ENCODE peak calls at places on chromosomes 4 and X, in eight cellular contexts. One of them, this sample, is unnamed.
A peak's percentile ranks its signal among the peaks of the same experiment; 100 is the strongest.

GRCh38 chr4:183588169-183588675 is 70.8 kb downstream of the RWDD4 start:
- DNase-seq in OCI-LY7: no peak
- DNase-seq in cardiac muscle cell: peak; percentile 21
- DNase-seq in A549: no peak
- DNase-seq in fibroblast of mammary gland: peak; percentile 77
- DNase-seq in IMR-90: peak; percentile 51
- DNase-seq in astrocyte: peak; percentile 54
- DNase-seq in stomach: no peak
- DNase-seq in this sample: no peak

GRCh38 chr4:88759039-88759631 is 61.5 kb upstream of the NAP1L5 start:
- DNase-seq in OCI-LY7: no peak
- DNase-seq in cardiac muscle cell: peak; percentile 83
- DNase-seq in A549: no peak
- DNase-seq in fibroblast of mammary gland: peak; percentile 86
- DNase-seq in IMR-90: peak; percentile 64
- DNase-seq in astrocyte: peak; percentile 31
- DNase-seq in stomach: no peak
- DNase-seq in this sample: peak; percentile 78

GRCh38 chr4:57040510-57040909 is 61.8 kb downstream of the POLR2B start:
- DNase-seq in OCI-LY7: no peak
- DNase-seq in cardiac muscle cell: no peak
- DNase-seq in A549: no peak
- DNase-seq in fibroblast of mammary gland: no peak
- DNase-seq in IMR-90: no peak
- DNase-seq in astrocyte: no peak
- DNase-seq in stomach: no peak
- DNase-seq in this sample: no peak

GRCh38 chr4:169167958-169168357 is 102.8 kb downstream of the SH3RF1 start:
- DNase-seq in OCI-LY7: no peak
- DNase-seq in cardiac muscle cell: no peak
- DNase-seq in A549: no peak
- DNase-seq in fibroblast of mammary gland: no peak
- DNase-seq in IMR-90: no peak
- DNase-seq in astrocyte: no peak
- DNase-seq in stomach: no peak
- DNase-seq in this sample: no peak

GRCh38 chrX:15242899-15243555 is 26.9 kb downstream of the ASB9 start:
- DNase-seq in OCI-LY7: peak; percentile 20
- DNase-seq in cardiac muscle cell: peak; percentile 68
- DNase-seq in A549: peak; percentile 46
- DNase-seq in fibroblast of mammary gland: peak; percentile 57
- DNase-seq in IMR-90: peak; percentile 59
- DNase-seq in astrocyte: peak; percentile 22
- DNase-seq in stomach: no peak
- DNase-seq in this sample: peak; percentile 60

GRCh38 chr4:149344436-149344835 is 471.2 kb downstream of the IQCM start:
- DNase-seq in OCI-LY7: no peak
- DNase-seq in cardiac muscle cell: peak; percentile 67
- DNase-seq in A549: no peak
- DNase-seq in fibroblast of mammary gland: peak; percentile 93
- DNase-seq in IMR-90: peak; percentile 34
- DNase-seq in astrocyte: peak; percentile 77
- DNase-seq in stomach: no peak
- DNase-seq in this sample: peak; percentile 83

GRCh38 chr4:14906805-14907204 is 95.5 kb upstream of the CPEB2 start:
- DNase-seq in OCI-LY7: no peak
- DNase-seq in cardiac muscle cell: no peak
- DNase-seq in A549: no peak
- DNase-seq in fibroblast of mammary gland: peak; percentile 0
- DNase-seq in IMR-90: no peak
- DNase-seq in astrocyte: peak; percentile 4
- DNase-seq in stomach: no peak
- DNase-seq in this sample: no peak

GRCh38 chr4:19850909-19851308 is 400.8 kb upstream of the SLIT2 start:
- DNase-seq in OCI-LY7: no peak
- DNase-seq in cardiac muscle cell: peak; percentile 60
- DNase-seq in A549: no peak
- DNase-seq in fibroblast of mammary gland: peak; percentile 89
- DNase-seq in IMR-90: peak; percentile 93
- DNase-seq in astrocyte: peak; percentile 93
- DNase-seq in stomach: no peak
- DNase-seq in this sample: peak; percentile 97

GRCh38 chrX:115494133-115494532 is 66.8 kb upstream of the PLS3 start:
- DNase-seq in OCI-LY7: no peak
- DNase-seq in cardiac muscle cell: no peak
- DNase-seq in A549: no peak
- DNase-seq in fibroblast of mammary gland: no peak
- DNase-seq in IMR-90: peak; percentile 9
- DNase-seq in astrocyte: no peak
- DNase-seq in stomach: no peak
- DNase-seq in this sample: peak; percentile 19

GRCh38 chrX:110421499-110422455 is 63.1 kb downstream of the RTL9 start:
- DNase-seq in OCI-LY7: no peak
- DNase-seq in cardiac muscle cell: no peak
- DNase-seq in A549: no peak
- DNase-seq in fibroblast of mammary gland: no peak
- DNase-seq in IMR-90: no peak
- DNase-seq in astrocyte: no peak
- DNase-seq in stomach: peak; percentile 80
- DNase-seq in this sample: no peak

GRCh38 chr4:7395635-7396034 is 39.1 kb downstream of the PSAPL1 start:
- DNase-seq in OCI-LY7: no peak
- DNase-seq in cardiac muscle cell: no peak
- DNase-seq in A549: no peak
- DNase-seq in fibroblast of mammary gland: no peak
- DNase-seq in IMR-90: no peak
- DNase-seq in astrocyte: no peak
- DNase-seq in stomach: peak; percentile 5
- DNase-seq in this sample: no peak

GRCh38 chr4:7394184-7394575 is 40.5 kb downstream of the PSAPL1 start:
- DNase-seq in OCI-LY7: no peak
- DNase-seq in cardiac muscle cell: no peak
- DNase-seq in A549: no peak
- DNase-seq in fibroblast of mammary gland: no peak
- DNase-seq in IMR-90: no peak
- DNase-seq in astrocyte: no peak
- DNase-seq in stomach: no peak
- DNase-seq in this sample: no peak

GRCh38 chr4:7396186-7396585 is 38.5 kb downstream of the PSAPL1 start:
- DNase-seq in OCI-LY7: no peak
- DNase-seq in cardiac muscle cell: no peak
- DNase-seq in A549: no peak
- DNase-seq in fibroblast of mammary gland: no peak
- DNase-seq in IMR-90: no peak
- DNase-seq in astrocyte: no peak
- DNase-seq in stomach: no peak
- DNase-seq in this sample: no peak

GRCh38 chr4:7393491-7394183 is 41.1 kb downstream of the PSAPL1 start:
- DNase-seq in OCI-LY7: no peak
- DNase-seq in cardiac muscle cell: no peak
- DNase-seq in A549: no peak
- DNase-seq in fibroblast of mammary gland: no peak
- DNase-seq in IMR-90: no peak
- DNase-seq in astrocyte: no peak
- DNase-seq in stomach: no peak
- DNase-seq in this sample: no peak

DNA sequence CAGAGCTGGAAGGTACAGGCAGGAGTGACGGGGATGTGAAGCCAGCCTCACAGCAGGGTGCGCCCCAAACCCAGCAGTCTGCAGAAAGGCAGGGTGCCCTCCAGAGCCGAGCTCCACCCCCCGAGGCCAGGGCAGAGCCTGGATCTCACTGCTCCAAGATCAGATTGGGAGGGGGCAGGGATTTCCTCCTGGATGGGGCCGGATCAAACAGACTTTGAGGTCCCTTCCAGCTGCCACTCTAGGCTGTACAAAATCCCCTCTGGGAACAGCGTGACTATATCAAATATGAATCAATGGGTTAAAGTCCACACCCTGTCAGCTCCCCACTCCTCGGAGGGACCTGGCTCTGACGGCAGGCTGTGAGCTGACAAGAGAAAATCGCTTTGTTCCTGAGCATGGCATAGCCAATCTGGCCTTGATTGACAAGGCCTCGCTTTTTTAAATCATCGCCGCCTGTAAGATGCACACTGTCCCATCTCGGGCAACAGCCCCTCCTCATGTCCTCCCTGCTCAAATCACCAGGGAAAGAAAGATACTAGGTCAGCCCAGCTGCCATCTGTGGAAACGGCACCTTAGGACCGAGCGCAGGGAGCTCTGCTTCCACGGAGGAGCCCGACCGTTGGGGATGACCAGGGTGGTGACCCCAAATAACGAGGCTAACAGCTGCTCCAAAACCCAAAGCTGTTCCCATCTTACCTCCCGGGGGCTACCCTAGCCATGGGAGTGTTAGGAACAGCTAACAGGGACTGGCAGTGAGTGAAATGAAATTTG is 39.9 kb downstream of the PSAPL1 start:
- DNase-seq in OCI-LY7: no peak
- DNase-seq in cardiac muscle cell: no peak
- DNase-seq in A549: peak; percentile 33
- DNase-seq in fibroblast of mammary gland: no peak
- DNase-seq in IMR-90: no peak
- DNase-seq in astrocyte: no peak
- DNase-seq in stomach: peak; percentile 23
- DNase-seq in this sample: no peak
- TF ChIP-seq CTCF in OCI-LY7: no peak
- TF ChIP-seq CTCF in cardiac muscle cell: no peak
- TF ChIP-seq CTCF in A549: no peak
- TF ChIP-seq CTCF in fibroblast of mammary gland: no peak
- TF ChIP-seq CTCF in IMR-90: no peak
- TF ChIP-seq CTCF in astrocyte: no peak
- TF ChIP-seq CTCF in stomach: no peak
- TF ChIP-seq CTCF in this sample: no peak

GRCh38 chrX:45806410-45807121 is 605.9 kb upstream of the DIPK2B start:
- DNase-seq in OCI-LY7: no peak
- DNase-seq in cardiac muscle cell: peak; percentile 90
- DNase-seq in A549: no peak
- DNase-seq in fibroblast of mammary gland: peak; percentile 97
- DNase-seq in IMR-90: peak; percentile 92
- DNase-seq in astrocyte: peak; percentile 97
- DNase-seq in stomach: no peak
- DNase-seq in this sample: peak; percentile 81
- H3K4me3 ChIP-seq in OCI-LY7: no peak overlapping the region
- H3K4me3 ChIP-seq in cardiac muscle cell: no peak overlapping the region
- H3K4me3 ChIP-seq in A549: no peak overlapping the region
- H3K4me3 ChIP-seq in fibroblast of mammary gland: peak overlapping the region; percentile 21
- H3K4me3 ChIP-seq in IMR-90: peak overlapping the region; percentile 30
- H3K4me3 ChIP-seq in astrocyte: peak overlapping the region; percentile 57
- H3K4me3 ChIP-seq in stomach: peak overlapping the region; percentile 18
- H3K4me3 ChIP-seq in this sample: peak overlapping the region; percentile 31

DNA sequence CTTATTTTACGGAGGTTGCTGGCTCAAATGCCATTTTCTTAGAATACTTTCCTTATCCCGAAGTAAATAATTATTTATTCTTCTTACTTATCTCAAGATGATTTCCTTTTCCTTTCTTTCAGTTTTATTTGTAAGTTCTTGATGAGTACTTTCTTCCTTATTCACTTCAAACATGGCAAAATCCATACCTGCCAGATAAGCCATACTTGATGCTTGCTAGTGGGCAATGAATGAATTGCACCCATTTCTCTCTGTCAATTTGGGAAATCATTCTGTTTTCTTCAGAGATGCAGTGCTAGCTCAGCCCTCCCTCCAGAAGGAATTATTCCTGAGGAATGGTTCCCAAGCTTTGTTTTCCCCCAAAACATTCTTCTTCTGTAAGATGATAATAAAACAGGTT is 598.3 kb downstream of the SPRY1 start:
- DNase-seq in OCI-LY7: no peak
- DNase-seq in cardiac muscle cell: no peak
- DNase-seq in A549: no peak
- DNase-seq in fibroblast of mammary gland: no peak
- DNase-seq in IMR-90: no peak
- DNase-seq in astrocyte: no peak
- DNase-seq in stomach: no peak
- DNase-seq in this sample: no peak
- TF ChIP-seq CTCF in OCI-LY7: peak; percentile 50
- TF ChIP-seq CTCF in cardiac muscle cell: peak; percentile 11
- TF ChIP-seq CTCF in A549: no peak
- TF ChIP-seq CTCF in fibroblast of mammary gland: peak; percentile 36
- TF ChIP-seq CTCF in IMR-90: no peak
- TF ChIP-seq CTCF in astrocyte: peak; percentile 41
- TF ChIP-seq CTCF in stomach: no peak
- TF ChIP-seq CTCF in this sample: peak; percentile 30

GRCh38 chrX:21375795-21376069 is 1.5 kb downstream of the CNKSR2 start:
- DNase-seq in OCI-LY7: no peak
- DNase-seq in cardiac muscle cell: no peak
- DNase-seq in A549: peak; percentile 38
- DNase-seq in fibroblast of mammary gland: no peak
- DNase-seq in IMR-90: no peak
- DNase-seq in astrocyte: no peak
- DNase-seq in stomach: no peak
- DNase-seq in this sample: no peak
- H3K4me3 ChIP-seq in OCI-LY7: no peak overlapping the region
- H3K4me3 ChIP-seq in cardiac muscle cell: peak overlapping the region; percentile 65
- H3K4me3 ChIP-seq in A549: peak overlapping the region; percentile 89
- H3K4me3 ChIP-seq in fibroblast of mammary gland: no peak overlapping the region
- H3K4me3 ChIP-seq in IMR-90: no peak overlapping the region
- H3K4me3 ChIP-seq in astrocyte: peak overlapping the region; percentile 62
- H3K4me3 ChIP-seq in stomach: peak overlapping the region; percentile 53
- H3K4me3 ChIP-seq in this sample: no peak overlapping the region

GRCh38 chr4:176377705-176378302 is 58.0 kb downstream of the SPCS3 start:
- DNase-seq in OCI-LY7: peak; percentile 21
- DNase-seq in cardiac muscle cell: peak; percentile 44
- DNase-seq in A549: no peak
- DNase-seq in fibroblast of mammary gland: peak; percentile 40
- DNase-seq in IMR-90: peak; percentile 43
- DNase-seq in astrocyte: peak; percentile 17
- DNase-seq in stomach: no peak
- DNase-seq in this sample: peak; percentile 59
- TF ChIP-seq CTCF in OCI-LY7: peak; percentile 81
- TF ChIP-seq CTCF in cardiac muscle cell: peak; percentile 41
- TF ChIP-seq CTCF in A549: peak; percentile 69
- TF ChIP-seq CTCF in fibroblast of mammary gland: peak; percentile 56
- TF ChIP-seq CTCF in IMR-90: peak; percentile 65
- TF ChIP-seq CTCF in astrocyte: peak; percentile 58
- TF ChIP-seq CTCF in stomach: no peak
- TF ChIP-seq CTCF in this sample: peak; percentile 47

DNA sequence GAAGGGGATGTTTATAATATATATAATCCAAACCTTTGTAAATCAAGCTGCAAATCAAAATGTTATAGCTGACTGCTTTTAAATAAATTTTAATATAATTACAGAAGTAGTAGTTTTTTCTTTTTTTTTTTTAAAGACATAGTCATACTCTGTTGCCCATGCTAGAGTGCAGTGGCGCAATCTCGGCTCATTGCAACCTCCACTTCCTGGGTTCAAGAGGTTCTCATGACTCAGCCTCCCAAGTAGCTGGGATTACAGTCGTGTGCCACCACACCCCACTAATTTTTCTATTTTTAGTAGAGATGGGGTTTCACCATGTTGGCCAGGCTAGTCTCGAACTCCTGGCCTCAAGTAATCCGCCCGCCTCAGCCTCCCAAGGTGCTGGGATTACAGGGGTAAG is 178.7 kb downstream of the FBXW7 start:
- DNase-seq in OCI-LY7: no peak
- DNase-seq in cardiac muscle cell: peak; percentile 50
- DNase-seq in A549: no peak
- DNase-seq in fibroblast of mammary gland: peak; percentile 70
- DNase-seq in IMR-90: peak; percentile 45
- DNase-seq in astrocyte: no peak
- DNase-seq in stomach: no peak
- DNase-seq in this sample: peak; percentile 89
- H3K4me3 ChIP-seq in OCI-LY7: no peak overlapping the region
- H3K4me3 ChIP-seq in cardiac muscle cell: no peak overlapping the region
- H3K4me3 ChIP-seq in A549: no peak overlapping the region
- H3K4me3 ChIP-seq in fibroblast of mammary gland: no peak overlapping the region
- H3K4me3 ChIP-seq in IMR-90: no peak overlapping the region
- H3K4me3 ChIP-seq in astrocyte: no peak overlapping the region
- H3K4me3 ChIP-seq in stomach: no peak overlapping the region
- H3K4me3 ChIP-seq in this sample: no peak overlapping the region